ENCODE peak calls at places on chromosomes 11 and 22, in four cellular contexts. S is RWPE1, U is heart left ventricle, N is mesenchymal stem cell. Y is an unnamed sample.

GRCh38 chr11:15969281-15969680 is 387.1 kb downstream of the SOX6 start:
- DNase-seq in S (peak), N (peak), U (no peak), Y (peak)

GRCh38 chr22:29269731-29270474 is 1.8 kb downstream of the EWSR1 start:
- DNase-seq in N (peak), S (no peak), U (no peak), Y (no peak)

GRCh38 chr11:1753426-1754305 is 3.3 kb upstream of the IFITM10 start:
- DNase-seq in U (no peak), S (no peak), N (no peak), Y (no peak)

GRCh38 chr22:48091656-48092223 is 1329.3 kb downstream of the TBC1D22A start:
- DNase-seq in S (no peak), U (no peak), N (no peak), Y (no peak)

GRCh38 chr11:72781313-72782080 is 12.3 kb downstream of the STARD10 start:
- DNase-seq in S (peak), N (peak), U (no peak), Y (peak)

GRCh38 chr22:43110444-43110926 is at the start of gene BIK:
- DNase-seq in S (peak), N (peak), U (peak), Y (no peak)

GRCh38 chr22:46625113-46625842 is 5.1 kb downstream of the GRAMD4 start:
- DNase-seq in N (no peak), S (no peak), U (peak), Y (no peak)

GRCh38 chr11:72553748-72554147 is 119.4 kb upstream of the CLPB start:
- DNase-seq in S (no peak), N (no peak), U (no peak), Y (no peak)

GRCh38 chr22:32413715-32414114 is 1.7 kb upstream of the RTCB start:
- DNase-seq in S (peak), U (no peak), N (peak), Y (no peak)

GRCh38 chr11:65445604-65446445 is 23.2 kb downstream of the NEAT1 start:
- DNase-seq in U (no peak), N (peak), S (no peak), Y (no peak)

GRCh38 chr22:45648320-45649070 is 23.1 kb upstream of the ATXN10 start:
- DNase-seq in U (no peak), S (no peak), N (no peak), Y (no peak)

GRCh38 chr11:14520086-14520901 is at the start of gene PSMA1:
- DNase-seq in N (peak), S (peak), U (peak), Y (peak)

GRCh38 chr11:38900156-38900679 is 2302.2 kb upstream of the RAG2 start:
- DNase-seq in S (no peak), N (no peak), U (no peak), Y (no peak)

GRCh38 chr22:42608481-42609361 is 6.0 kb downstream of the POLDIP3 start:
- DNase-seq in N (peak), S (no peak), U (no peak), Y (peak)

GRCh38 chr22:17781319-17782031 is 7.2 kb upstream of the BID start:
- DNase-seq in S (peak), U (peak), N (peak), Y (no peak)

GRCh38 chr11:125874556-125875124 is 12.8 kb upstream of the HYLS1 start:
- DNase-seq in S (peak), U (no peak), N (peak), Y (peak)

GRCh38 chr11:6268811-6269210 is 9.2 kb downstream of the CCKBR start:
- DNase-seq in U (no peak), N (no peak), S (no peak), Y (no peak)

GRCh38 chr22:46085831-46086576 is 64.3 kb upstream of the PPARA start:
- DNase-seq in S (peak), N (no peak), U (peak), Y (no peak)

GRCh38 chr22:46368422-46368821 is 32.9 kb downstream of the TRMU start:
- DNase-seq in N (no peak), U (peak), S (no peak), Y (no peak)

GRCh38 chr11:16960250-16960649 is 54.0 kb downstream of the PLEKHA7 start:
- DNase-seq in S (no peak), N (no peak), U (no peak), Y (no peak)

GRCh38 chr22:31637375-31637937 is 24.6 kb downstream of the PISD start:
- DNase-seq in S (no peak), U (no peak), N (no peak), Y (no peak)

GRCh38 chr11:72378704-72379383 is 55.5 kb downstream of the CLPB start:
- DNase-seq in N (no peak), S (no peak), U (no peak), Y (no peak)

GRCh38 chr11:31816467-31817053 is 5.4 kb upstream of the PAX6 start:
- DNase-seq in U (no peak), N (no peak), S (no peak), Y (no peak)

GRCh38 chr11:115699733-115700132 is 195.5 kb upstream of the CADM1 start:
- DNase-seq in S (no peak), U (no peak), N (no peak), Y (no peak)

GRCh38 chr22:45470871-45471270 is 31.8 kb upstream of the FBLN1 start:
- DNase-seq in U (no peak), S (no peak), N (no peak), Y (no peak)

GRCh38 chr11:125799808-125800207 is 11.9 kb downstream of the PATE3 start:
- DNase-seq in U (no peak), N (no peak), S (no peak), Y (no peak)

GRCh38 chr11:44986315-44986714 is 35.6 kb upstream of the TP53I11 start:
- DNase-seq in S (no peak), N (no peak), U (no peak), Y (no peak)

GRCh38 chr22:27628891-27629631 is 172.5 kb downstream of the MN1 start:
- DNase-seq in S (peak), U (no peak), N (no peak), Y (no peak)

GRCh38 chr11:94757037-94757681 is 11.0 kb upstream of the AMOTL1 start:
- DNase-seq in N (no peak), S (no peak), U (no peak), Y (no peak)

GRCh38 chr11:17076517-17077239 is 789 bp downstream of the RPS13 start:
- DNase-seq in S (no peak), N (peak), U (no peak), Y (no peak)

GRCh38 chr11:124738713-124739478 is 846 bp upstream of the NRGN start:
- DNase-seq in U (no peak), S (no peak), N (no peak), Y (no peak)

GRCh38 chr11:7593476-7593875 is 79.7 kb downstream of the PPFIBP2 start:
- DNase-seq in S (no peak), N (no peak), U (no peak), Y (no peak)

GRCh38 chr22:33969052-33969451 is 48.8 kb upstream of the LARGE1 start:
- DNase-seq in U (no peak), S (no peak), N (no peak), Y (no peak)

GRCh38 chr11:87368151-87368550 is 330.4 kb downstream of the TMEM135 start:
- DNase-seq in S (no peak), U (no peak), N (no peak), Y (no peak)

GRCh38 chr11:134264966-134265365 is 11.2 kb upstream of the GLB1L3 start:
- DNase-seq in S (no peak), U (no peak), N (no peak), Y (no peak)

GRCh38 chr22:36862251-36863242 is 1.7 kb downstream of the NCF4 start:
- DNase-seq in U (peak), N (no peak), S (no peak), Y (no peak)

GRCh38 chr11:8810331-8811301 is 100.4 kb upstream of the AKIP1 start:
- DNase-seq in N (peak), S (peak), U (peak), Y (peak)

GRCh38 chr11:111414267-111414931 is 35.3 kb upstream of the POU2AF1 start:
- DNase-seq in U (no peak), S (no peak), N (no peak), Y (no peak)

GRCh38 chr11:111417011-111417765 is 38.1 kb upstream of the POU2AF1 start:
- DNase-seq in N (peak), U (no peak), S (no peak), Y (no peak)

GRCh38 chr11:111413849-111414248 is 34.8 kb upstream of the POU2AF1 start:
- DNase-seq in N (no peak), U (no peak), S (no peak), Y (no peak)

GRCh38 chr11:111416231-111416960 is 37.3 kb upstream of the POU2AF1 start:
- DNase-seq in S (no peak), U (no peak), N (no peak), Y (no peak)

GRCh38 chr11:111414936-111415335 is 35.9 kb upstream of the POU2AF1 start:
- DNase-seq in S (no peak), U (no peak), N (no peak), Y (no peak)
- H3K27ac ChIP-seq in S (no peak), U (no peak), N (no peak), Y (no peak)

GRCh38 chr11:58578635-58579191 is at the start of gene ZFP91:
- DNase-seq in S (peak), N (peak), U (peak), Y (peak)

GRCh38 chr11:58582437-58582836 is 3.6 kb downstream of the ZFP91 start:
- DNase-seq in N (no peak), U (no peak), S (no peak), Y (no peak)

GRCh38 chr11:58578136-58578634 is 678 bp upstream of the ZFP91 start:
- DNase-seq in S (peak), U (peak), N (peak), Y (peak)

GRCh38 chr11:58579192-58580129 is 598 bp downstream of the ZFP91 start:
- DNase-seq in S (peak), N (peak), U (peak), Y (peak)

DNA sequence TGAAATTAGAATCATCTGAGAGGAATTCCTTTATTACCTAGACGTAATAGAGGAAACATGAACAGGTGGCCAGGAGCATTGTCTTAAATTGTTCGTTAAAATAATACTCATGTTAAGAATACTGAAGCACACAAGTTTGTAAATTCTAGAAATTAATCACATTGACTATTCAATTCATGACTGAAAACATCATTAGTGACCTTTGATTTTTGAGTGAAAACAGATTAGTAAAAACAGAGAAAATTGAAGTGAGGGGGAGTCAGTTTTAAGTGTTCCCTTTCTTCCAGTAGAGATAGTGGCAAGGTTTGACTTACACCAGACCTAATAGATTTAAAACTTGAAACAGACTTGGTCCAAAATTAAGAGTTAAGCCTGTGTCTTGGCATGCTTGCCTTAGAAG is 1.4 kb downstream of the ZFP91 start:
- DNase-seq in N (no peak), S (no peak), U (no peak), Y (no peak)
- H3K27ac ChIP-seq in N (no peak), S (no peak), U (peak), Y (peak)

DNA sequence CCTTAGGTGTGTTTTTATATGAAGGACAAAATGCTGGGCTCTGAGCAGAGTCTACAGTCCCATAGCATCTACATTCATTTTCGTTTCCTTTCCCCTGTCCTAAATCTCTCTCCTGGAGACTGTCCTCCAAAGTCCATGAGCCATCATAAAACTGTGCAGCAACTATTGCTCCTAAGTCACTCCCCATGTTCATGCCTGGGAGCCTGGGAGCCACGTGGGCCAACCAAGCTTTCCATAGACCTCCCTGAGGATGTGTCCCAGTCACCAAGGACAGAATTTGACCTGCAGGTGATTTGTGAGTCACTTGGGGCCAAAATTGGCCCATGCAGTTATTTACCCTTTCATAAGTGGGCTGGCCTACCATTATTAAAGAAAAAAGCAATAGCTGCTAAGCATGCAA is 28.7 kb downstream of the EHF start:
- DNase-seq in N (no peak), S (no peak), U (no peak), Y (no peak)
- H3K27ac ChIP-seq in N (no peak), S (peak), U (no peak), Y (no peak)

DNA sequence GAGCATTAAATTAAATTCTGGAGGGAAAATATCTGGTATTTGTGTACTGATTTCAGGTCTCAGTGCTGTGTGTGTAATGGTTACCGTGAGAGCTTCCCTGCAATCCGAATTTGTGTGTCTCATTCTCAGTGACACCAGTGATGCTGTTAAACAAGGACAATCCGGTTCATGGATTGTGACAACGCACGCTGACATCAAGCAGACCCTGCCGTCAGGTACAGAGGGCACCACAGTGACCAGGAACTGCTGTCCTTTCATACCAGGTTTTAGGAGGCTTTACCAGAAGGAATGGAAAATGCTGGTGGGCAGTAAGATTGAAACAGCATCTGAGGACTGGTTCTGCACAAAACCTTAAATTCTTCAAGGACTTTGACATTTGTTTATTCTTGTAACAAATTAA is 30.5 kb upstream of the PLET1 start:
- DNase-seq in S (no peak), U (no peak), N (no peak), Y (no peak)
- H3K27ac ChIP-seq in S (no peak), U (peak), N (no peak), Y (no peak)

GRCh38 chr11:13141731-13142724 is 132.9 kb downstream of the RASSF10 start:
- DNase-seq in S (no peak), U (no peak), N (no peak), Y (no peak)

GRCh38 chr11:13140028-13140870 is 131.1 kb downstream of the RASSF10 start:
- DNase-seq in N (peak), U (no peak), S (no peak), Y (peak)

GRCh38 chr11:13140873-13141655 is 131.9 kb downstream of the RASSF10 start:
- DNase-seq in S (no peak), N (peak), U (no peak), Y (no peak)

GRCh38 chr11:13145461-13145860 is 132.1 kb upstream of the BMAL1 start:
- DNase-seq in N (no peak), S (no peak), U (no peak), Y (no peak)

GRCh38 chr11:13143486-13144297 is 133.9 kb upstream of the BMAL1 start:
- DNase-seq in U (no peak), N (no peak), S (no peak), Y (no peak)
- H3K27ac ChIP-seq in U (no peak), N (no peak), S (no peak), Y (no peak)

GRCh38 chr11:93082900-93083299 is 113.4 kb downstream of the MTNR1B start:
- DNase-seq in N (no peak), U (no peak), S (no peak), Y (no peak)

GRCh38 chr11:93080146-93080759 is 110.8 kb downstream of the MTNR1B start:
- DNase-seq in S (no peak), N (no peak), U (no peak), Y (no peak)

GRCh38 chr11:93085097-93085496 is 112.7 kb downstream of the SLC36A4 start:
- DNase-seq in U (no peak), N (no peak), S (no peak), Y (no peak)

GRCh38 chr11:93075782-93076181 is 106.3 kb downstream of the MTNR1B start:
- DNase-seq in S (no peak), U (no peak), N (no peak), Y (no peak)

DNA sequence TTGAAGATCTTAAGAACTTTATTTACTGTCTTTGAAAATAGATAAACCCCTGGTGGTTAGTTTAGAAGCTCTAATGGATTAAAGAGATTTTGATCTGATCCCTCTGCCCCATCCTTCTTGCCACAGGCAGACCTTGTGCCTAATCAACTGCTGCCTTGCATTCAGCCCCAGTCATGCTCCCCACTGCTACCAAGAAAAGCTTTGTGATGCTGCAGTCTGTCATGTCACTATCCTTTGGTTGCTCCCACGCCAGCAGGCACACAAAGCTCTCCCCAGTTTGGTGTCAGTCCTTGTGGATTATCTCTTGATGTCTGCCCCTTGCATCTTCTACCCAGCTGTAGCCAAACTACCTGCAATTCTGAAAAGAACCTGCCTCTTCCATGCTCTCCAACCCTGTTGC is 112.2 kb downstream of the MTNR1B start:
- DNase-seq in N (no peak), U (no peak), S (no peak), Y (no peak)
- H3K27ac ChIP-seq in N (no peak), U (no peak), S (no peak), Y (no peak)

DNA sequence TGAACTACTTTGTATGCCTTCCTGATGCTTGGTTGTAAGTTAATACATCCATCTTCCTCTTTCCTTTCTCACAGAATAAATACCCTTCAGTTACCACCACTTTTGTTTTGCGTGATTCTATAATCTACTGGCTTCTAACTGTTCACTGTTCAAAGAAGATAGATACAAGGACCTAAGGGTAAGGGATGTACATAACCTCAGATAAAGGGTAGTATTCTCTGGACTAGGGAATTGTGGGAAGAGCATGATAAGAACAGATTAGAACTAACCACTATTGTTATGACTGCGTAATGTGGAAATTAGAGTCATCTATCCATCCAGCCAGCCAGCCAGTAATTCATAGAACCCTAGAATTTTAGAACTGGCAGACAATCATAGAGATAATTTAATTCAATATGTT is 36.4 kb downstream of the MAP6 start:
- DNase-seq in S (no peak), U (no peak), N (no peak), Y (no peak)
- H3K27ac ChIP-seq in S (no peak), U (no peak), N (no peak), Y (no peak)